ENCODE peak calls at places on chromosomes 13 and 19, in ten cellular contexts. C, L, B, G, O, K, I, R, Y and M are unnamed samples.

GRCh38 chr19:4567584-4568071 is 8.1 kb upstream of the SEMA6B start:
- DNase-seq in Y (peak), K (no peak), G (peak), B (no peak), I (no peak), C (peak), L (peak), R (peak), O (peak), M (no peak)

GRCh38 chr19:30214651-30215051 is 157.5 kb upstream of the ZNF536 start:
- DNase-seq in B (no peak), L (no peak), O (peak), Y (no peak), R (no peak), C (no peak), K (no peak), I (no peak), G (no peak), M (no peak)

GRCh38 chr19:4814625-4815425 is 16.7 kb downstream of the TICAM1 start:
- DNase-seq in B (no peak), C (no peak), L (no peak), Y (no peak), R (no peak), G (no peak), K (no peak), O (peak), I (no peak), M (no peak)

GRCh38 chr19:18292810-18293641 is 11.6 kb upstream of the JUND start:
- DNase-seq in C (peak), I (no peak), K (peak), R (peak), G (peak), B (no peak), O (peak), Y (no peak), L (peak), M (peak)

GRCh38 chr13:67574320-67575233 is 344.4 kb upstream of the PCDH9 start:
- DNase-seq in K (no peak), Y (no peak), I (no peak), O (peak), R (no peak), B (no peak), G (no peak), C (no peak), L (no peak), M (no peak)

GRCh38 chr13:113756441-113757097 is 2.5 kb upstream of the TMEM255B start:
- DNase-seq in R (no peak), O (no peak), K (peak), L (no peak), B (no peak), I (no peak), Y (no peak), G (no peak), C (no peak), M (no peak)

GRCh38 chr19:38134538-38135149 is 89.4 kb downstream of the DPF1 start:
- DNase-seq in I (no peak), B (peak), R (peak), K (no peak), G (no peak), L (peak), Y (no peak), C (peak), O (peak), M (peak)

GRCh38 chr13:39577203-39577602 is 25.8 kb downstream of the LHFPL6 start:
- DNase-seq in R (no peak), L (no peak), I (no peak), K (no peak), G (no peak), Y (no peak), B (no peak), O (no peak), C (no peak), M (no peak)

GRCh38 chr13:24213932-24214331 is 53.4 kb downstream of the SPATA13 start:
- DNase-seq in K (no peak), G (no peak), B (no peak), I (no peak), L (no peak), O (no peak), Y (no peak), C (no peak), R (no peak), M (no peak)

GRCh38 chr19:1259206-1259872 is 9.8 kb upstream of the CIRBP start:
- DNase-seq in G (peak), L (peak), B (no peak), K (no peak), O (peak), I (no peak), R (peak), C (no peak), Y (peak), M (no peak)

GRCh38 chr19:13120817-13121216 is 2.8 kb downstream of the NACC1 start:
- DNase-seq in K (no peak), O (peak), C (no peak), G (no peak), R (no peak), L (no peak), Y (no peak), I (no peak), B (no peak), M (no peak)

GRCh38 chr19:18746393-18747167 is 44.5 kb downstream of the COMP start:
- DNase-seq in Y (no peak), O (no peak), C (no peak), L (peak), K (no peak), I (no peak), B (no peak), R (no peak), G (no peak), M (no peak)

GRCh38 chr19:970695-971094 is 13.4 kb upstream of the WDR18 start:
- DNase-seq in I (no peak), G (no peak), B (no peak), R (peak), K (no peak), Y (no peak), L (no peak), C (no peak), O (no peak), M (no peak)

GRCh38 chr19:48950159-48950558 is 4.5 kb upstream of the BAX start:
- DNase-seq in B (no peak), Y (no peak), L (no peak), O (no peak), G (no peak), C (no peak), I (no peak), R (no peak), K (no peak), M (no peak)

GRCh38 chr13:28273919-28274318 is 135.6 kb downstream of the PAN3 start:
- DNase-seq in O (no peak), G (no peak), L (peak), R (no peak), B (no peak), C (no peak), K (no peak), I (no peak), Y (no peak), M (no peak)

GRCh38 chr13:113547248-113547971 is 37.1 kb upstream of the TFDP1 start:
- DNase-seq in I (no peak), B (no peak), G (peak), R (no peak), Y (no peak), L (no peak), C (no peak), K (no peak), O (peak), M (no peak)

GRCh38 chr19:20367811-20368294 is 197.7 kb downstream of the ZNF737 start:
- DNase-seq in O (no peak), R (peak), C (no peak), G (no peak), Y (no peak), I (no peak), L (peak), B (no peak), K (no peak), M (no peak)

GRCh38 chr19:2887391-2887914 is 13.3 kb upstream of the ZNF57 start:
- DNase-seq in L (peak), O (peak), G (no peak), B (no peak), Y (no peak), R (peak), C (no peak), I (peak), K (no peak), M (peak)

GRCh38 chr19:38321646-38322323 is 2.1 kb downstream of the KCNK6 start:
- DNase-seq in O (peak), L (peak), C (no peak), Y (no peak), B (no peak), K (no peak), R (no peak), G (peak), I (no peak), M (no peak)

GRCh38 chr19:18762125-18763023 is 28.7 kb downstream of the COMP start:
- DNase-seq in Y (no peak), K (no peak), C (no peak), L (no peak), G (peak), O (no peak), B (no peak), I (no peak), R (no peak), M (no peak)

GRCh38 chr13:71148391-71148790 is 718.6 kb downstream of the DACH1 start:
- DNase-seq in B (no peak), I (no peak), C (no peak), K (no peak), Y (no peak), G (no peak), O (no peak), R (no peak), L (peak), M (no peak)

GRCh38 chr13:46489586-46490023 is 63.4 kb upstream of the LRCH1 start:
- DNase-seq in L (peak), Y (no peak), R (peak), O (peak), G (no peak), K (no peak), B (no peak), I (no peak), C (no peak), M (no peak)